ENCODE peak calls at places on chromosomes 12 and 14, in eight cellular contexts. One of them, this sample, is unnamed.

GRCh38 chr12:119735079-119735478 is 67.1 kb downstream of the PRKAB1 start:
- DNase-seq in fibroblast of mammary gland: no peak
- DNase-seq in CD4-positive, alpha-beta T cell: no peak
- DNase-seq in lower leg skin: no peak
- DNase-seq in suprapubic skin: no peak
- DNase-seq in HFFc6: no peak
- DNase-seq in RWPE1: no peak
- DNase-seq in lower lobe of right lung: no peak
- DNase-seq in this sample: no peak

GRCh38 chr14:100004392-100004791 is 60.8 kb upstream of the EVL start:
- DNase-seq in RWPE1: no peak
- DNase-seq in suprapubic skin: no peak
- DNase-seq in fibroblast of mammary gland: no peak
- DNase-seq in CD4-positive, alpha-beta T cell: no peak
- DNase-seq in lower leg skin: no peak
- DNase-seq in lower lobe of right lung: no peak
- DNase-seq in HFFc6: no peak
- DNase-seq in this sample: no peak

GRCh38 chr14:87252103-87252502 is 740.9 kb downstream of the GALC start:
- DNase-seq in fibroblast of mammary gland: no peak
- DNase-seq in RWPE1: no peak
- DNase-seq in suprapubic skin: no peak
- DNase-seq in CD4-positive, alpha-beta T cell: no peak
- DNase-seq in lower leg skin: no peak
- DNase-seq in HFFc6: no peak
- DNase-seq in lower lobe of right lung: no peak
- DNase-seq in this sample: no peak

GRCh38 chr14:32070282-32070681 is 6.8 kb upstream of the ARHGAP5 start:
- DNase-seq in lower lobe of right lung: no peak
- DNase-seq in CD4-positive, alpha-beta T cell: no peak
- DNase-seq in fibroblast of mammary gland: no peak
- DNase-seq in HFFc6: no peak
- DNase-seq in suprapubic skin: no peak
- DNase-seq in lower leg skin: no peak
- DNase-seq in RWPE1: no peak
- DNase-seq in this sample: no peak

GRCh38 chr12:8911606-8912268 is 2.6 kb upstream of the PHC1 start:
- DNase-seq in fibroblast of mammary gland: no peak
- DNase-seq in CD4-positive, alpha-beta T cell: no peak
- DNase-seq in suprapubic skin: no peak
- DNase-seq in HFFc6: no peak
- DNase-seq in lower leg skin: no peak
- DNase-seq in lower lobe of right lung: no peak
- DNase-seq in RWPE1: no peak
- DNase-seq in this sample: no peak

GRCh38 chr14:102795060-102795925 is 18.0 kb downstream of the TRAF3 start:
- DNase-seq in HFFc6: peak; percentile 86
- DNase-seq in suprapubic skin: peak; percentile 77
- DNase-seq in fibroblast of mammary gland: peak; percentile 88
- DNase-seq in lower lobe of right lung: peak; percentile 68
- DNase-seq in RWPE1: peak; percentile 89
- DNase-seq in CD4-positive, alpha-beta T cell: no peak
- DNase-seq in lower leg skin: peak; percentile 73
- DNase-seq in this sample: no peak

GRCh38 chr12:130482448-130482847 is 144.8 kb downstream of the PIWIL1 start:
- DNase-seq in lower lobe of right lung: no peak
- DNase-seq in CD4-positive, alpha-beta T cell: no peak
- DNase-seq in fibroblast of mammary gland: no peak
- DNase-seq in RWPE1: no peak
- DNase-seq in lower leg skin: no peak
- DNase-seq in suprapubic skin: no peak
- DNase-seq in HFFc6: no peak
- DNase-seq in this sample: no peak

GRCh38 chr14:95227279-95227860 is 70.0 kb upstream of the DICER1 start:
- DNase-seq in fibroblast of mammary gland: no peak
- DNase-seq in lower leg skin: no peak
- DNase-seq in lower lobe of right lung: no peak
- DNase-seq in suprapubic skin: no peak
- DNase-seq in CD4-positive, alpha-beta T cell: no peak
- DNase-seq in RWPE1: no peak
- DNase-seq in HFFc6: no peak
- DNase-seq in this sample: peak; percentile 48

GRCh38 chr12:7555752-7556151 is 52.2 kb upstream of the CD163 start:
- DNase-seq in lower lobe of right lung: no peak
- DNase-seq in CD4-positive, alpha-beta T cell: no peak
- DNase-seq in suprapubic skin: no peak
- DNase-seq in HFFc6: peak; percentile 75
- DNase-seq in fibroblast of mammary gland: peak; percentile 91
- DNase-seq in lower leg skin: no peak
- DNase-seq in RWPE1: peak; percentile 21
- DNase-seq in this sample: no peak

GRCh38 chr14:64444984-64445845 is 20.1 kb upstream of the AKAP5 start:
- DNase-seq in lower leg skin: no peak
- DNase-seq in CD4-positive, alpha-beta T cell: no peak
- DNase-seq in suprapubic skin: no peak
- DNase-seq in lower lobe of right lung: no peak
- DNase-seq in HFFc6: no peak
- DNase-seq in fibroblast of mammary gland: peak; percentile 72
- DNase-seq in RWPE1: no peak
- DNase-seq in this sample: no peak

GRCh38 chr12:78963439-78964222 is 99.1 kb downstream of the SYT1 start:
- DNase-seq in HFFc6: peak; percentile 4
- DNase-seq in fibroblast of mammary gland: peak; percentile 26
- DNase-seq in lower lobe of right lung: no peak
- DNase-seq in suprapubic skin: no peak
- DNase-seq in CD4-positive, alpha-beta T cell: no peak
- DNase-seq in RWPE1: peak; percentile 33
- DNase-seq in lower leg skin: no peak
- DNase-seq in this sample: no peak

GRCh38 chr12:49955899-49956662 is 5.5 kb downstream of the AQP2 start:
- DNase-seq in fibroblast of mammary gland: no peak
- DNase-seq in HFFc6: no peak
- DNase-seq in CD4-positive, alpha-beta T cell: no peak
- DNase-seq in RWPE1: no peak
- DNase-seq in lower leg skin: no peak
- DNase-seq in lower lobe of right lung: no peak
- DNase-seq in suprapubic skin: no peak
- DNase-seq in this sample: no peak

GRCh38 chr12:56644654-56645053 is 1.1 kb downstream of the ATP5F1B start:
- DNase-seq in suprapubic skin: no peak
- DNase-seq in CD4-positive, alpha-beta T cell: no peak
- DNase-seq in fibroblast of mammary gland: peak; percentile 42
- DNase-seq in HFFc6: no peak
- DNase-seq in lower lobe of right lung: no peak
- DNase-seq in lower leg skin: no peak
- DNase-seq in RWPE1: no peak
- DNase-seq in this sample: no peak

GRCh38 chr12:95648990-95649791 is 97.9 kb upstream of the USP44 start:
- DNase-seq in suprapubic skin: no peak
- DNase-seq in HFFc6: peak; percentile 93
- DNase-seq in lower leg skin: no peak
- DNase-seq in RWPE1: peak; percentile 94
- DNase-seq in fibroblast of mammary gland: peak; percentile 47
- DNase-seq in lower lobe of right lung: no peak
- DNase-seq in CD4-positive, alpha-beta T cell: no peak
- DNase-seq in this sample: no peak

GRCh38 chr12:73383584-73384229 is 1111.5 kb downstream of the TRHDE start:
- DNase-seq in lower lobe of right lung: no peak
- DNase-seq in RWPE1: no peak
- DNase-seq in suprapubic skin: no peak
- DNase-seq in HFFc6: no peak
- DNase-seq in lower leg skin: no peak
- DNase-seq in fibroblast of mammary gland: no peak
- DNase-seq in CD4-positive, alpha-beta T cell: no peak
- DNase-seq in this sample: no peak

GRCh38 chr14:51458563-51458955 is 193.2 kb upstream of the FRMD6 start:
- DNase-seq in suprapubic skin: no peak
- DNase-seq in CD4-positive, alpha-beta T cell: no peak
- DNase-seq in RWPE1: peak; percentile 51
- DNase-seq in lower leg skin: no peak
- DNase-seq in lower lobe of right lung: no peak
- DNase-seq in fibroblast of mammary gland: peak; percentile 98
- DNase-seq in HFFc6: peak; percentile 71
- DNase-seq in this sample: no peak

GRCh38 chr14:89902876-89903275 is 51.7 kb downstream of the EFCAB11 start:
- DNase-seq in lower leg skin: no peak
- DNase-seq in suprapubic skin: no peak
- DNase-seq in lower lobe of right lung: no peak
- DNase-seq in RWPE1: no peak
- DNase-seq in CD4-positive, alpha-beta T cell: no peak
- DNase-seq in HFFc6: no peak
- DNase-seq in fibroblast of mammary gland: no peak
- DNase-seq in this sample: no peak

GRCh38 chr14:89899917-89900680 is 54.4 kb downstream of the EFCAB11 start:
- DNase-seq in RWPE1: peak; percentile 22
- DNase-seq in HFFc6: no peak
- DNase-seq in fibroblast of mammary gland: peak; percentile 45
- DNase-seq in lower leg skin: no peak
- DNase-seq in suprapubic skin: no peak
- DNase-seq in CD4-positive, alpha-beta T cell: no peak
- DNase-seq in lower lobe of right lung: no peak
- DNase-seq in this sample: no peak

GRCh38 chr14:89900822-89901221 is 53.7 kb downstream of the EFCAB11 start:
- DNase-seq in fibroblast of mammary gland: no peak
- DNase-seq in HFFc6: no peak
- DNase-seq in RWPE1: no peak
- DNase-seq in lower lobe of right lung: no peak
- DNase-seq in CD4-positive, alpha-beta T cell: no peak
- DNase-seq in lower leg skin: no peak
- DNase-seq in suprapubic skin: no peak
- DNase-seq in this sample: no peak

GRCh38 chr14:89906000-89906399 is 48.5 kb downstream of the EFCAB11 start:
- DNase-seq in lower lobe of right lung: no peak
- DNase-seq in RWPE1: no peak
- DNase-seq in HFFc6: no peak
- DNase-seq in suprapubic skin: no peak
- DNase-seq in fibroblast of mammary gland: no peak
- DNase-seq in lower leg skin: no peak
- DNase-seq in CD4-positive, alpha-beta T cell: no peak
- DNase-seq in this sample: no peak

DNA sequence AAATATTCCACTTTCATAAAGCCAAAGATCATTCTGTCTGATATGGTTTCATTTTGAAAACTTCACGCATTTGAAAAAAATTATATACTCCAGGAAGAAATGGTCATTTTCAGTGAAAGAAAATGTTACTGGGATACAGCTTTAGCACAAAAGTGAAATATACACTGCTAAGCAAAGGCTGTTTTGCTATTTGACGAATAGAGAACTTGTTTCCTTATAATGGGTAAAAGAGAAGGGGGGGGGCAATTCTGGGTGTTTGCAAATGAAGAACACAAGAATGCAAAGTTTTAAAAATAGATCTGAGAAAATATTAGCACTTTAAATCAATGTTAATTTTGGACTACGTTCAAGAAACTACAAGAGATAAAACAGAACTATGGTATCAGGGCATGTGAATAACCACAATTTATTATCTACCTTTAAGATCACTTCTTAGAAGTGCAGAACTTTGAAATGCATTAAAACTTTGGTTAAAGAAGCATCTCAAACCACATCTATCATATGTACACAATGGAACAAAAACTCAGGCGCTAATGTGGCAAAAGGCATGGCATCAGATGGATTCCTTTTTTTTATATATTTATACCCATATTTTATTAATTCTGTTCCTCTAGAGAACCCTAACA is 51.1 kb downstream of the EFCAB11 start:
- DNase-seq in HFFc6: no peak
- DNase-seq in suprapubic skin: no peak
- DNase-seq in fibroblast of mammary gland: no peak
- DNase-seq in lower lobe of right lung: no peak
- DNase-seq in RWPE1: no peak
- DNase-seq in CD4-positive, alpha-beta T cell: no peak
- DNase-seq in lower leg skin: no peak
- DNase-seq in this sample: no peak
- TF ChIP-seq CTCF in HFFc6: no peak
- TF ChIP-seq CTCF in suprapubic skin: no peak
- TF ChIP-seq CTCF in fibroblast of mammary gland: no peak
- TF ChIP-seq CTCF in lower lobe of right lung: no peak
- TF ChIP-seq CTCF in RWPE1: no peak
- TF ChIP-seq CTCF in CD4-positive, alpha-beta T cell: no peak
- TF ChIP-seq CTCF in lower leg skin: no peak
- TF ChIP-seq CTCF in this sample: no peak

GRCh38 chr12:94644141-94644575 is 6.2 kb downstream of the TMCC3 start:
- DNase-seq in RWPE1: peak; percentile 61
- DNase-seq in lower leg skin: no peak
- DNase-seq in fibroblast of mammary gland: peak; percentile 89
- DNase-seq in CD4-positive, alpha-beta T cell: no peak
- DNase-seq in HFFc6: peak; percentile 13
- DNase-seq in lower lobe of right lung: peak; percentile 58
- DNase-seq in suprapubic skin: no peak
- DNase-seq in this sample: no peak
- TF ChIP-seq CTCF in RWPE1: no peak
- TF ChIP-seq CTCF in lower leg skin: no peak
- TF ChIP-seq CTCF in fibroblast of mammary gland: no peak
- TF ChIP-seq CTCF in CD4-positive, alpha-beta T cell: no peak
- TF ChIP-seq CTCF in HFFc6: no peak
- TF ChIP-seq CTCF in lower lobe of right lung: no peak
- TF ChIP-seq CTCF in suprapubic skin: no peak
- TF ChIP-seq CTCF in this sample: no peak

DNA sequence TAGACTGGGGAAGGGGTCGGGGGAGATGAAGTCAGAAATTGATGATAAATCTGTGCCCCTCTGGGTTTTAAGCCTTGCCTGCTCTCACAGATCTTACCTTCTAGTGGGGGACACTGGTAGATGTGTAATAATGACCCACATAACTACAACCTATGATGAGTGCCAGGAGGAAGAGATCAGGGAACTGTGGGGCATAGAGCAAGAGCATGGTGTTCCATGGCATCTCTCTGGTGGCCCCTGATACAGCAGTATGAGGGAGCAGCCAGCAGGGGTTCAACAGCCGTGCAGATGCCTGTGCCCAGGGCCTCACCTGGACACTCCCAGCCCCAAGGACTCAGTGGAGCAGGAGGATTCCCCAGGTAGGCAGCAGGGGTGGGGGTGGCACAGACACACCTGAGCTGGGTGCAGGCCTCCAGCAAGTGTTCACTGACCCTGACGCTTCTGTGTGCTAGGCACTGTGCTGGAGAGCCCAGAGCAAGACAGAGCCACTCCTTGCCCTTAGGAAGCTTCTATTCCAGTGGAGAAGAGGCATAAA is 5.0 kb downstream of the ACACB start:
- DNase-seq in CD4-positive, alpha-beta T cell: no peak
- DNase-seq in lower leg skin: no peak
- DNase-seq in lower lobe of right lung: no peak
- DNase-seq in RWPE1: no peak
- DNase-seq in fibroblast of mammary gland: no peak
- DNase-seq in HFFc6: no peak
- DNase-seq in suprapubic skin: no peak
- DNase-seq in this sample: no peak
- TF ChIP-seq CTCF in CD4-positive, alpha-beta T cell: no peak
- TF ChIP-seq CTCF in lower leg skin: no peak
- TF ChIP-seq CTCF in lower lobe of right lung: no peak
- TF ChIP-seq CTCF in RWPE1: no peak
- TF ChIP-seq CTCF in fibroblast of mammary gland: no peak
- TF ChIP-seq CTCF in HFFc6: no peak
- TF ChIP-seq CTCF in suprapubic skin: no peak
- TF ChIP-seq CTCF in this sample: no peak

DNA sequence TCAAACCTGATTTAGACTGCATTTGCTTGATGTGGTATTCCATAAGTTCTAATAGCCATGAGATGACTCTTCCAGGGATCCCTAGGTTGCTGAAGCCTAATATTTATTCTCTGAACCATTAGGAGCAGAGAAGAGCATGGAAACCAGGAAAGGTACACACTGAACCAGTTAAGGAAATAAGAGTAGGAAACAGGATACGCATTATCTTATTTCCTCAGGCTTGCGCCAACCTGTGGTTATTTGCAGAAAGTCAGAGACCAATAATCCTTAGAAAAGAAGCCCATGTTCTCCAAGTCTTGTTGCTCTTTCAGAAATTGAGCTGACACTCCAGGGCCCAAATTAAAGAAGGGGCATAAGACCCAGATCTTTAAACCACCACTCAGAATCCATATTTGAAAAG is 41.8 kb upstream of the SMUG1 start:
- DNase-seq in suprapubic skin: no peak
- DNase-seq in CD4-positive, alpha-beta T cell: no peak
- DNase-seq in RWPE1: no peak
- DNase-seq in lower leg skin: no peak
- DNase-seq in HFFc6: no peak
- DNase-seq in fibroblast of mammary gland: no peak
- DNase-seq in lower lobe of right lung: no peak
- DNase-seq in this sample: no peak
- TF ChIP-seq CTCF in suprapubic skin: no peak
- TF ChIP-seq CTCF in CD4-positive, alpha-beta T cell: no peak
- TF ChIP-seq CTCF in RWPE1: no peak
- TF ChIP-seq CTCF in lower leg skin: no peak
- TF ChIP-seq CTCF in HFFc6: no peak
- TF ChIP-seq CTCF in fibroblast of mammary gland: no peak
- TF ChIP-seq CTCF in lower lobe of right lung: no peak
- TF ChIP-seq CTCF in this sample: no peak